ENCODE peak calls at places on chromosomes 2 and 18, in nine cellular contexts. E is anterior cingulate cortex, F is caudate nucleus, Z is HuH-7, U is mesenchymal stem cell, S is NCI-H748 treated with DMSO at 0.1 percent for 48 hours, R is GM04503, A is C1 segment of cervical spinal cord, D is HT-29. Q is an unnamed sample.

GRCh38 chr2:97267411-97268074 is 154.6 kb downstream of the ANKRD36 start:
- DNase-seq in E (no peak), F (no peak), Z (no peak), U (no peak), S (no peak), R (no peak), A (no peak), D (peak; percentile 0), Q (peak; percentile 34)

GRCh38 chr2:42917374-42918017 is 125.1 kb upstream of the HAAO start:
- DNase-seq in E (no peak), F (no peak), Z (no peak), U (peak; percentile 66), S (no peak), R (peak; percentile 82), A (no peak), D (peak; percentile 71), Q (no peak)

GRCh38 chr2:73290049-73290839 is 3.1 kb downstream of the EGR4 start:
- DNase-seq in E (no peak), F (peak; percentile 26), Z (peak; percentile 79), U (peak; percentile 40), S (peak; percentile 64), R (no peak), A (no peak), D (peak; percentile 72), Q (peak; percentile 70)

GRCh38 chr18:79546781-79547272 is 132.8 kb upstream of the CTDP1 start:
- DNase-seq in E (no peak), F (peak; percentile 45), Z (no peak), U (no peak), S (no peak), R (no peak), A (no peak), D (no peak), Q (no peak)

GRCh38 chr2:129191530-129191929 is 787.9 kb upstream of the RAB6C start:
- DNase-seq in E (no peak), F (no peak), Z (no peak), U (no peak), S (no peak), R (no peak), A (no peak), D (peak; percentile 49), Q (peak; percentile 76)

GRCh38 chr2:152825834-152826233 is 107.4 kb downstream of the ARL6IP6 start:
- DNase-seq in E (no peak), F (no peak), Z (no peak), U (peak; percentile 13), S (no peak), R (peak; percentile 88), A (no peak), D (no peak), Q (no peak)

GRCh38 chr18:2617974-2618373 is 37.6 kb upstream of the SMCHD1 start:
- DNase-seq in E (no peak), F (no peak), Z (no peak), U (no peak), S (no peak), R (no peak), A (no peak), D (no peak), Q (no peak)

GRCh38 chr18:21270453-21270852 is 28.4 kb downstream of the GREB1L start:
- DNase-seq in E (no peak), F (no peak), Z (no peak), U (peak; percentile 14), S (no peak), R (no peak), A (no peak), D (no peak), Q (peak; percentile 46)

GRCh38 chr2:239308696-239309397 is 92.0 kb downstream of the HDAC4 start:
- DNase-seq in E (no peak), F (no peak), Z (no peak), U (peak; percentile 40), S (no peak), R (no peak), A (no peak), D (no peak), Q (no peak)

GRCh38 chr2:180520206-180520605 is 460.2 kb upstream of the UBE2E3 start:
- DNase-seq in E (no peak), F (no peak), Z (no peak), U (peak; percentile 45), S (peak; percentile 48), R (no peak), A (no peak), D (peak; percentile 60), Q (no peak)

GRCh38 chr18:75455249-75456183 is 28.0 kb upstream of the SMIM21 start:
- DNase-seq in E (no peak), F (no peak), Z (no peak), U (peak; percentile 27), S (no peak), R (no peak), A (peak; percentile 27), D (no peak), Q (no peak)

GRCh38 chr18:3453540-3454364 is 3.8 kb downstream of the TGIF1 start:
- DNase-seq in E (no peak), F (peak; percentile 36), Z (peak; percentile 28), U (peak; percentile 98), S (no peak), R (peak; percentile 98), A (peak; percentile 37), D (peak; percentile 83), Q (peak; percentile 50)

GRCh38 chr18:45777393-45777792 is 48.1 kb upstream of the SIGLEC15 start:
- DNase-seq in E (no peak), F (no peak), Z (no peak), U (peak; percentile 68), S (no peak), R (no peak), A (no peak), D (no peak), Q (no peak)

GRCh38 chr2:205642562-205643350 is 39.5 kb upstream of the NRP2 start:
- DNase-seq in E (no peak), F (no peak), Z (no peak), U (no peak), S (no peak), R (no peak), A (no peak), D (no peak), Q (no peak)

GRCh38 chr2:74316616-74317295 is 26.5 kb downstream of the SLC4A5 start:
- DNase-seq in E (no peak), F (no peak), Z (no peak), U (no peak), S (no peak), R (no peak), A (no peak), D (no peak), Q (no peak)

GRCh38 chr2:129233751-129234406 is 745.6 kb upstream of the RAB6C start:
- DNase-seq in E (no peak), F (no peak), Z (no peak), U (peak; percentile 43), S (no peak), R (no peak), A (no peak), D (peak; percentile 37), Q (peak; percentile 13)

GRCh38 chr2:26633351-26633945 is 7.7 kb downstream of the CIB4 start:
- DNase-seq in E (no peak), F (no peak), Z (no peak), U (no peak), S (no peak), R (no peak), A (no peak), D (no peak), Q (no peak)

GRCh38 chr2:215612770-215613169 is 176.9 kb upstream of the FN1 start:
- DNase-seq in E (no peak), F (no peak), Z (no peak), U (peak; percentile 86), S (no peak), R (no peak), A (no peak), D (no peak), Q (no peak)